ENCODE peak calls at places on chromosomes 13 and 19, in five cellular contexts. I is GM12878, W is SK-N-SH, J is HepG2, G is K562. T is an unnamed sample.

GRCh38 chr19:18386543-18387251 is 739 bp downstream of the GDF15 start:
- DNase-seq in I (no peak), W (no peak), J (no peak), G (no peak), T (peak; percentile 46)

GRCh38 chr13:93690139-93690538 is 463.5 kb downstream of the GPC6 start:
- DNase-seq in I (no peak), W (no peak), J (peak; percentile 10), G (no peak), T (peak; percentile 46)

GRCh38 chr13:63110431-63110830 is 1694.8 kb upstream of the PCDH20 start:
- DNase-seq in I (no peak), W (no peak), J (no peak), G (no peak), T (peak; percentile 43)

GRCh38 chr13:59750860-59751259 is 412.9 kb downstream of the DIAPH3 start:
- DNase-seq in I (no peak), W (peak; percentile 60), J (no peak), G (no peak), T (peak; percentile 57)

GRCh38 chr19:45305421-45305820 is 17.3 kb downstream of the CKM start:
- DNase-seq in I (no peak), W (no peak), J (peak; percentile 20), G (peak; percentile 51), T (no peak)

GRCh38 chr19:51372649-51373504 is at the start of gene NKG7:
- DNase-seq in I (peak; percentile 68), W (no peak), J (no peak), G (peak; percentile 31), T (no peak)

GRCh38 chr13:91946498-91947070 is 548.2 kb downstream of the GPC5 start:
- DNase-seq in I (no peak), W (peak; percentile 63), J (peak; percentile 44), G (peak; percentile 1), T (peak; percentile 12)

GRCh38 chr13:108326318-108326717 is 56.8 kb downstream of the TNFSF13B start:
- DNase-seq in I (peak; percentile 8), W (no peak), J (peak; percentile 13), G (no peak), T (no peak)

GRCh38 chr19:41193420-41194156 is 569 bp downstream of the CYP2S1 start:
- DNase-seq in I (no peak), W (no peak), J (no peak), G (no peak), T (no peak)

GRCh38 chr13:106446011-106446410 is 89.5 kb downstream of the EFNB2 start:
- DNase-seq in I (no peak), W (no peak), J (no peak), G (no peak), T (peak; percentile 65)

GRCh38 chr13:99385940-99386339 is 78.7 kb upstream of the GPR183 start:
- DNase-seq in I (no peak), W (no peak), J (no peak), G (no peak), T (no peak)

GRCh38 chr19:29623726-29624488 is 17.8 kb downstream of the POP4 start:
- DNase-seq in I (no peak), W (no peak), J (no peak), G (peak; percentile 38), T (no peak)

GRCh38 chr13:19184176-19184575 is 2.6 kb upstream of the TUBA3C start:
- DNase-seq in I (no peak), W (no peak), J (no peak), G (no peak), T (no peak)

GRCh38 chr13:57627663-57628062 is 3.9 kb upstream of the PCDH17 start:
- DNase-seq in I (no peak), W (peak; percentile 51), J (no peak), G (peak; percentile 15), T (peak; percentile 2)

GRCh38 chr13:56718791-56719190 is 421.9 kb upstream of the PRR20A start:
- DNase-seq in I (no peak), W (no peak), J (no peak), G (no peak), T (no peak)

GRCh38 chr13:57087006-57087405 is 53.7 kb upstream of the PRR20A start:
- DNase-seq in I (no peak), W (no peak), J (no peak), G (no peak), T (no peak)

GRCh38 chr13:29101404-29101803 is 281.3 kb downstream of the MTUS2 start:
- DNase-seq in I (no peak), W (no peak), J (no peak), G (no peak), T (no peak)

GRCh38 chr19:48290923-48291700 is 21.2 kb downstream of the ZNF114 start:
- DNase-seq in I (no peak), W (peak; percentile 86), J (no peak), G (peak; percentile 71), T (peak; percentile 81)

GRCh38 chr19:28883241-28883693 is 329.7 kb downstream of the UQCRFS1 start:
- DNase-seq in I (no peak), W (no peak), J (no peak), G (no peak), T (peak; percentile 41)

GRCh38 chr19:18317998-18318800 is 4.7 kb downstream of the LSM4 start:
- DNase-seq in I (no peak), W (peak; percentile 85), J (peak; percentile 54), G (peak; percentile 73), T (no peak)

GRCh38 chr19:5038631-5039271 is 69.8 kb downstream of the KDM4B start:
- DNase-seq in I (no peak), W (peak; percentile 72), J (peak; percentile 17), G (peak; percentile 34), T (peak; percentile 24)

GRCh38 chr13:104773775-104774174 is 1707.6 kb upstream of the SLC10A2 start:
- DNase-seq in I (peak; percentile 4), W (peak; percentile 11), J (peak; percentile 8), G (no peak), T (peak; percentile 54)

GRCh38 chr13:99895428-99895998 is 76.1 kb downstream of the ZIC5 start:
- DNase-seq in I (no peak), W (peak; percentile 61), J (no peak), G (no peak), T (no peak)

GRCh38 chr13:44350775-44351504 is 22.7 kb upstream of the SERP2 start:
- DNase-seq in I (no peak), W (peak; percentile 31), J (no peak), G (no peak), T (no peak)

GRCh38 chr19:30731596-30731995 is 359.4 kb downstream of the ZNF536 start:
- DNase-seq in I (no peak), W (no peak), J (no peak), G (no peak), T (no peak)

GRCh38 chr13:77309254-77309653 is 17.6 kb downstream of the MYCBP2 start:
- DNase-seq in I (no peak), W (no peak), J (no peak), G (no peak), T (no peak)

GRCh38 chr13:109383683-109384082 is 402.7 kb downstream of the IRS2 start:
- DNase-seq in I (no peak), W (no peak), J (no peak), G (no peak), T (peak; percentile 79)

GRCh38 chr19:41223431-41224234 is 4.6 kb downstream of the AXL start:
- DNase-seq in I (no peak), W (no peak), J (peak; percentile 57), G (no peak), T (peak; percentile 96)

GRCh38 chr13:64640002-64640401 is 2590.1 kb downstream of the PCDH9 start:
- DNase-seq in I (no peak), W (no peak), J (no peak), G (no peak), T (peak; percentile 31)
- H2AFZ ChIP-seq in I (no peak overlapping the region), W (peak overlapping the region; percentile 37), J (no peak overlapping the region), G (no peak overlapping the region), T (no peak overlapping the region)

GRCh38 chr19:36182612-36183454 is 30.6 kb upstream of the COX7A1 start:
- DNase-seq in I (no peak), W (no peak), J (no peak), G (no peak), T (peak; percentile 77)
- TF ChIP-seq SMC3 in I (no peak), W (no peak), J (no peak), G (no peak), T (no peak)

GRCh38 chr19:16075430-16076153 is 703 bp upstream of the TPM4 start:
- DNase-seq in I (no peak), W (no peak), J (no peak), G (no peak), T (no peak)

GRCh38 chr19:16076154-16076957 is at the start of gene TPM4:
- DNase-seq in I (peak; percentile 74), W (peak; percentile 86), J (peak; percentile 88), G (peak; percentile 85), T (peak; percentile 96)

GRCh38 chr19:16078759-16079707 is 2.7 kb downstream of the TPM4 start:
- DNase-seq in I (peak; percentile 94), W (peak; percentile 68), J (peak; percentile 79), G (peak; percentile 86), T (peak; percentile 98)

GRCh38 chr19:16078311-16078758 is 2.0 kb downstream of the TPM4 start:
- DNase-seq in I (no peak), W (no peak), J (no peak), G (no peak), T (peak; percentile 69)

GRCh38 chr19:16076958-16077611 is 790 bp downstream of the TPM4 start:
- DNase-seq in I (no peak), W (peak; percentile 70), J (no peak), G (peak; percentile 33), T (no peak)
- H2AFZ ChIP-seq in I (no peak overlapping the region), W (no peak overlapping the region), J (no peak overlapping the region), G (no peak overlapping the region), T (no peak overlapping the region)

GRCh38 chr13:101303512-101303911 is 112.8 kb downstream of the NALCN start:
- DNase-seq in I (no peak), W (peak; percentile 9), J (no peak), G (no peak), T (no peak)

GRCh38 chr13:101297794-101298193 is 118.5 kb downstream of the NALCN start:
- DNase-seq in I (no peak), W (no peak), J (no peak), G (no peak), T (no peak)

GRCh38 chr13:101301053-101301452 is 115.3 kb downstream of the NALCN start:
- DNase-seq in I (no peak), W (no peak), J (no peak), G (no peak), T (no peak)

GRCh38 chr13:101300531-101300930 is 115.8 kb downstream of the NALCN start:
- DNase-seq in I (no peak), W (no peak), J (no peak), G (no peak), T (no peak)

DNA sequence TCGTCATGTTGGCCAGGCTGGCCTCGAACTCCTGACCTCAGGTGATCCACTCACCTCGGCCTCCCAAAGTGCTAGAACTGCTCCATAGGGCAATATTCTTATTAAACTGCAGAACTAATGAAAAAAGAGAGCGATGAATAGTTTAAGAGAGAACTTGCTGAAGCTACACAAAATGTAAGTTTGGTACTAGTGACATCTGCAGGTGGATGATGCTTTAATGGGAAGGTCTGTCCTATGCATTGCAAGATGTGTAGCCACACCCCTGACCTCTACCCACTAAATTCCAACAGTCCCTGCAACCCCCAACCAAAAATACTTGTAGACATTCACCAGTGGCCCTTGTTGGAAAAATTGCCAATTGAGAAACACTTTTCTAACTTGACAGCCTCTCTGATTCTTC is 117.8 kb downstream of the NALCN start:
- DNase-seq in I (no peak), W (no peak), J (no peak), G (no peak), T (no peak)
- TF ChIP-seq SMC3 in I (no peak), W (no peak), J (no peak), G (no peak), T (no peak)

GRCh38 chr19:2061936-2062729 is 11.1 kb upstream of the MKNK2 start:
- DNase-seq in I (no peak), W (no peak), J (peak; percentile 33), G (peak; percentile 32), T (no peak)
- H2AFZ ChIP-seq in I (peak overlapping the region; percentile 74), W (peak overlapping the region; percentile 78), J (no peak overlapping the region), G (peak overlapping the region; percentile 85), T (peak overlapping the region; percentile 99)

GRCh38 chr19:1027953-1028902 is 1.8 kb downstream of the CNN2 start:
- DNase-seq in I (no peak), W (peak; percentile 86), J (peak; percentile 83), G (peak; percentile 77), T (peak; percentile 95)
- TF ChIP-seq SMC3 in I (no peak), W (no peak), J (no peak), G (no peak), T (no peak)

T was measured in IMR-90.